ENCODE peak calls at places on chromosomes 6 and 20, in ten cellular contexts. E, V, M, U, Y, H, G, B, F and I are unnamed samples.

GRCh38 chr6:157059781-157060180 is 263.5 kb downstream of the TMEM242 start:
- DNase-seq in E (no peak), V (no peak), M (peak), U (no peak), Y (peak), H (no peak), G (no peak), B (no peak), F (no peak), I (no peak)

GRCh38 chr20:62685781-62686555 is 22.7 kb upstream of the NTSR1 start:
- DNase-seq in E (peak), V (no peak), M (no peak), U (no peak), Y (no peak), H (peak), G (no peak), B (no peak), F (no peak), I (peak)

GRCh38 chr6:49906511-49906910 is 40.2 kb upstream of the CRISP1 start:
- DNase-seq in E (no peak), V (no peak), M (no peak), U (no peak), Y (no peak), H (no peak), G (no peak), B (no peak), F (no peak), I (no peak)

GRCh38 chr6:113630365-113630737 is 226.8 kb upstream of the MARCKS start:
- DNase-seq in E (no peak), V (no peak), M (peak), U (no peak), Y (no peak), H (peak), G (no peak), B (no peak), F (no peak), I (no peak)

GRCh38 chr20:6665161-6665560 is 102.3 kb upstream of the BMP2 start:
- DNase-seq in E (no peak), V (no peak), M (no peak), U (no peak), Y (no peak), H (no peak), G (no peak), B (no peak), F (no peak), I (no peak)

GRCh38 chr20:34375977-34376430 is 12.9 kb downstream of the ITCH start:
- DNase-seq in E (peak), V (no peak), M (no peak), U (no peak), Y (no peak), H (no peak), G (no peak), B (no peak), F (no peak), I (no peak)

GRCh38 chr6:11975353-11975977 is 36.6 kb upstream of the HIVEP1 start:
- DNase-seq in E (no peak), V (no peak), M (no peak), U (no peak), Y (no peak), H (peak), G (no peak), B (no peak), F (no peak), I (peak)

GRCh38 chr6:44473393-44473792 is 85.9 kb downstream of the CDC5L start:
- DNase-seq in E (no peak), V (no peak), M (no peak), U (no peak), Y (no peak), H (no peak), G (no peak), B (no peak), F (no peak), I (no peak)

GRCh38 chr20:38043512-38044300 is 10.2 kb downstream of the RPRD1B start:
- DNase-seq in E (peak), V (no peak), M (peak), U (peak), Y (no peak), H (no peak), G (no peak), B (no peak), F (no peak), I (no peak)

GRCh38 chr6:17200395-17200794 is 80.8 kb upstream of the RBM24 start:
- DNase-seq in E (peak), V (peak), M (no peak), U (no peak), Y (no peak), H (no peak), G (no peak), B (no peak), F (no peak), I (no peak)

GRCh38 chr6:88492824-88493223 is 326.7 kb upstream of the CNR1 start:
- DNase-seq in E (peak), V (no peak), M (peak), U (peak), Y (no peak), H (no peak), G (peak), B (no peak), F (no peak), I (no peak)

GRCh38 chr6:2478200-2478599 is 232.8 kb upstream of the GMDS start:
- DNase-seq in E (no peak), V (no peak), M (peak), U (peak), Y (no peak), H (no peak), G (no peak), B (no peak), F (no peak), I (no peak)

GRCh38 chr6:34484899-34485298 is 19.0 kb downstream of the PACSIN1 start:
- DNase-seq in E (peak), V (no peak), M (no peak), U (no peak), Y (no peak), H (peak), G (peak), B (no peak), F (no peak), I (no peak)

GRCh38 chr6:106747139-106747538 is 117.8 kb downstream of the QRSL1 start:
- DNase-seq in E (no peak), V (no peak), M (no peak), U (no peak), Y (no peak), H (no peak), G (no peak), B (no peak), F (no peak), I (no peak)

GRCh38 chr20:62043131-62043914 is 22.4 kb downstream of the TAF4 start:
- DNase-seq in E (no peak), V (no peak), M (no peak), U (no peak), Y (no peak), H (no peak), G (no peak), B (no peak), F (peak), I (no peak)

GRCh38 chr6:164763788-164764187 is 545.6 kb downstream of the C6orf118 start:
- DNase-seq in E (no peak), V (no peak), M (peak), U (no peak), Y (no peak), H (no peak), G (no peak), B (no peak), F (no peak), I (no peak)

GRCh38 chr6:157462956-157463742 is 82.2 kb downstream of the ZDHHC14 start:
- DNase-seq in E (no peak), V (no peak), M (no peak), U (no peak), Y (no peak), H (no peak), G (no peak), B (no peak), F (no peak), I (no peak)

GRCh38 chr6:158143700-158144099 is 24.4 kb downstream of the SERAC1 start:
- DNase-seq in E (no peak), V (no peak), M (no peak), U (no peak), Y (no peak), H (peak), G (no peak), B (no peak), F (no peak), I (no peak)

DNA sequence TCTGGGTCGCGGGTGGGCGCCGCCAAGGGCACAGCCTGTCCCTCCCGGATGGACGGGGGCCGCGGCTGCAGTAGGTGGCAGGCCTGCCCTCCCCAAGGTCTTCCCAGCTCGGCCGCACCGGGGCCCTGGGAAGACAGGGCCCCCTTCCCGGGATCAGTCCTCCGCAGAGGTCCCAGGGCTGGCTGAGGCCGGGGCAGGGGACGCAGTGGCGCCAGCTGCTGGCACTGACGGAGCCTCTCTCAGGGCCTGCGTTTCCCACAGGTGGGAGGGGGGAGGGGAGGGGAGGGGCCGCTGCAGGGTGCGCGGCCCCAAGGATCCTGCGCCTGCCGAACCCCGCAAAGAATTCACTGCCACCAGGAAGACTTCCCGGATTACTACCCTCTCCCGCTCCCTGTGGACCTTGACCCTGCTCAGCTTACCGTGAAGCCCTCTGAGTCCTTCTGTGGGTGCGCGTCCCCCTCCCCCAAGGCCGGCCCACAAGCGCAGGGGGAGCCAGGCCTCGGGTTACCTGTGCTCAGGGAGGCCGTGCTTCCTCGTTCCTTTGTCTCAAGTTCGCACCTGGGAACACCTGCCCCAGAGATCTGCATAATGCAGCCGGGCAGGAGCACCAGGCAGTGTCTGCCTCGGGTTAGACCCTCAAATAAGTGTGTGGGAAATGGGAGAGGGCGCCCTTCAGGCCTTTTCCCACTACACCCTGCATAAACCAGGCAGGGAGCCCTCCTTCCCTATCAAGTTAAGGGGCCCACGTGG is 5.1 kb downstream of the LZTS3 start:
- DNase-seq in E (peak), V (no peak), M (no peak), U (no peak), Y (no peak), H (no peak), G (no peak), B (peak), F (no peak), I (no peak)
- TF ChIP-seq CTCF in E (peak), V (no peak), M (no peak), U (no peak), Y (no peak), H (no peak), G (no peak), B (peak), F (no peak), I (no peak)

GRCh38 chr6:137942736-137943135 is 75.7 kb downstream of the TNFAIP3 start:
- DNase-seq in E (no peak), V (no peak), M (no peak), U (no peak), Y (no peak), H (no peak), G (no peak), B (no peak), F (no peak), I (no peak)

GRCh38 chr6:137950581-137950980 is 83.5 kb downstream of the TNFAIP3 start:
- DNase-seq in E (no peak), V (no peak), M (no peak), U (no peak), Y (no peak), H (no peak), G (no peak), B (no peak), F (no peak), I (no peak)

GRCh38 chr6:137949686-137950390 is 82.8 kb downstream of the TNFAIP3 start:
- DNase-seq in E (no peak), V (no peak), M (no peak), U (no peak), Y (no peak), H (no peak), G (no peak), B (no peak), F (no peak), I (no peak)

GRCh38 chr6:137945149-137945498 is 78.1 kb downstream of the TNFAIP3 start:
- DNase-seq in E (no peak), V (no peak), M (no peak), U (no peak), Y (no peak), H (no peak), G (no peak), B (no peak), F (no peak), I (no peak)
- TF ChIP-seq CTCF in E (no peak), V (no peak), M (no peak), U (no peak), Y (no peak), H (no peak), G (no peak), B (no peak), F (no peak), I (peak)

GRCh38 chr6:141675957-141676356 is 456.8 kb upstream of the GJE1 start:
- DNase-seq in E (no peak), V (no peak), M (peak), U (peak), Y (no peak), H (no peak), G (peak), B (no peak), F (no peak), I (no peak)
- TF ChIP-seq CTCF in E (peak), V (peak), M (no peak), U (peak), Y (no peak), H (no peak), G (peak), B (no peak), F (no peak), I (no peak)

DNA sequence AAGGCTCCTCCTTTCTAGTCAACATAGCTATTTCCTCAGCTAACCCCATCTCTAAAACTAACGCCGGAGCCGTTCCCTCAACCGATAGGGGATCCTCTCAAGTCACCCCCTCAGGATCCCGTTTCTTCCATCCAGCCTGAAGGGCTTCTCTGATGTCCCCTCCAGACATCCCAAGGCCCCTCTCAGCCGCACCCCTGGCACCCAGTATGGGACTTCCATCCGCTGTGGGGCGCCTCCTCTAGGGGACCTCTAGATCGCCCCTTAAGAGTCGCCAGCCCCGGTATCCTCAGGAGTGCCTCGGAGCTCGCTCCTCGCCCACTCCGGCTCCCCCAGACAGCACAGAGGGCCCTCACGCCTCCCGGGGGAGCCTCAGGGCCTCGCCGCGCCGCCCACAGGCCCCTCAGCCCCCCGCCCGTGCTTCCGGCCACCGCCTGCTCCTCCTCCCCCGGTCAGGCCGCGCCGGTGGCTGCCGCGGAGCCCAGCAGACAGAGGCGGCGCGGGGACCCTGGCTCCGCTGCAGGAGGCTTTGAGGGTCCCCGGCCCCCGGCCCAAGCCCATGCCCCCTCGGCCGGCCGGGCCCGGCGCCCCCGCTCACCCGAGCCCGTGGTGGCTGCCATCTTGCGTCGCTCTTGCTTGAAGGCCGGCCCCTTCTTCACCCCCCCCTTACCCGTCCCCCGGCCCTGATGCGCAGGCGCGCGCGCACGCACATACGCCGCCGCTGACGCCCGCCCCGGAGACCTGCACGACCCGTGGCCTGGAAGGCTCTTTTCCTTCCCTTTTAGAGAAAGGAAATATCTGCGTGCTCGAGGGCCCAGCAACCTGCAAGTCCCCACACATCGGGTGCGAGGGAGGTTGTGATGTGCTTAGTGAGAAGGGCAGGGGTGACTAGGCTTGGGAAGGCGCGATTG is at the start of gene UBE2V1:
- DNase-seq in E (peak), V (peak), M (peak), U (peak), Y (peak), H (peak), G (peak), B (peak), F (peak), I (peak)
- TF ChIP-seq CTCF in E (peak), V (peak), M (peak), U (peak), Y (peak), H (no peak), G (no peak), B (peak), F (peak), I (peak)

GRCh38 chr6:79586548-79586947 is 44.6 kb upstream of the SH3BGRL2 start:
- DNase-seq in E (peak), V (no peak), M (no peak), U (peak), Y (no peak), H (peak), G (peak), B (no peak), F (no peak), I (no peak)
- TF ChIP-seq CTCF in E (peak), V (peak), M (peak), U (peak), Y (peak), H (peak), G (no peak), B (peak), F (no peak), I (peak)

GRCh38 chr6:7723041-7723447 is 2.9 kb upstream of the BMP6 start:
- DNase-seq in E (peak), V (peak), M (peak), U (peak), Y (peak), H (no peak), G (peak), B (peak), F (peak), I (peak)
- TF ChIP-seq CTCF in E (peak), V (peak), M (peak), U (peak), Y (peak), H (peak), G (peak), B (peak), F (peak), I (peak)

DNA sequence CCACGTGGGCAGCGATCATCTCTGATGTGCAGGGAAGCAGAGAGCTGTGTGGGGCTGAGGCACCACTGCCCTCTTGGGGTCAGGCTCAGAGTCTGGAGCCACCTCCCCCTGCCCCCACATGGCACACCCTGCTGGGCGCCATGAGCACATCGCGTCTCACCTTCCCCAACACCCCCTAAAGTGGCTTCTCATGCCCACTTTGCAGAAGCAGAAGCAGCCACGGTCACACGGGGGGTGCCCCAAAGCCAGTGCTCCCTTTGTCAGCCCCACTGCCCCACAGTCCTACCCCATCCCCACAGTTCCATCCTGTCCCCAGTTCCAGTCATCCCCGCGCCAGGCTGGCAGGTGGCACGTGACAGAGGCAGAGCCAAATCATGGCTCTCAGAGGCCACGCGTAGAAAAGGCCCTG is 19.5 kb downstream of the SDCBP2 start:
- DNase-seq in E (no peak), V (no peak), M (no peak), U (no peak), Y (no peak), H (no peak), G (no peak), B (no peak), F (no peak), I (no peak)
- TF ChIP-seq CTCF in E (no peak), V (no peak), M (no peak), U (no peak), Y (no peak), H (no peak), G (no peak), B (no peak), F (no peak), I (no peak)

GRCh38 chr20:41175201-41175651 is 37.9 kb downstream of the PLCG1 start:
- DNase-seq in E (no peak), V (no peak), M (no peak), U (no peak), Y (peak), H (no peak), G (no peak), B (peak), F (no peak), I (no peak)

GRCh38 chr20:41174782-41175181 is 37.4 kb downstream of the PLCG1 start:
- DNase-seq in E (no peak), V (no peak), M (peak), U (no peak), Y (peak), H (no peak), G (no peak), B (no peak), F (no peak), I (no peak)

GRCh38 chr20:41176711-41177552 is 39.6 kb downstream of the PLCG1 start:
- DNase-seq in E (no peak), V (no peak), M (no peak), U (no peak), Y (peak), H (no peak), G (no peak), B (no peak), F (no peak), I (no peak)

GRCh38 chr20:41174373-41174772 is 37.0 kb downstream of the PLCG1 start:
- DNase-seq in E (no peak), V (no peak), M (no peak), U (no peak), Y (no peak), H (no peak), G (no peak), B (no peak), F (no peak), I (no peak)

GRCh38 chr20:41175727-41176330 is 38.5 kb downstream of the PLCG1 start:
- DNase-seq in E (no peak), V (no peak), M (no peak), U (no peak), Y (peak), H (no peak), G (no peak), B (peak), F (no peak), I (no peak)
- TF ChIP-seq CTCF in E (no peak), V (no peak), M (no peak), U (no peak), Y (no peak), H (no peak), G (no peak), B (no peak), F (no peak), I (no peak)

DNA sequence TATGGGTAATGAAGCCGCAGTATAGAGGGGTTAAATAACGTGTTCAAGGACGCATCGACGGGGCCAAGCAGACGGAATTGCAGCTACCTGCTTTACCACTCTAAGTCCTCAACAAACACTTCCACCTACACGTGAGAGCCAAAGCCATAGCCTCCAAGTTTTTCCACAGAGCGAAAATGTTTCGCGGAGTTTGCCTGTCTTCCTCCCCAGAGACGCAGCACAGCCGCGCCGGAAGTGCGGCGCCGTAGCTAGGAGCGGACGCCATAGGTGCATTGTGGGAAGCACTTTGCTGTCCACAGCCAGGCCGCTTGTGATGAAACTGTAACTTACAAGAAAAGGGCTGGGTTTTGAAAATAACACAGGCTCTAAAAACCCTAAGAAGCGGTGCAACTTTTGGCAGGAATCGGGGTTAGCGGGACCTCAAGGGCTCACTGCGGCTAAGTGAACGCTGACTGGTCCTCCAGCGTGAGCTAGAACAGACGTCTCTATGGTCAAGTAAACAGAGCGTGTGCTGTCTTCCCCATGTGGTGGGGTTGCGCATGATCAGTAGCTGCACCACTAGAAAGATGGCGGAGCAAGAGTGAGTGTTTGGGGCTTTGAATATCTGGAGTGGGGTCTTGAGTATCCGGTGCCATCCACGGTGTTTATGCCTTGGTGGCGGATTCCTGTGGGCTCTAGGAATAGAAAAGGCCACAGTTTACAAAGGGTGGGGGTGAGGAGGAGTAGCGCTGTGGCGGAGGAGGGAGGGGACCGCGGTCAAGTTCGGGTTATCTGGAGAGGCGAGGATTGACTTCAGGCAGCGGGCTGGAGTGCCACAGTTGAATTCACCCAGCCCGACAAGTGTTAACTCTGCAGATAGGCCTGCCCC is at the start of gene RPL7L1:
- DNase-seq in E (peak), V (peak), M (peak), U (peak), Y (peak), H (peak), G (peak), B (peak), F (peak), I (peak)
- TF ChIP-seq CTCF in E (no peak), V (peak), M (no peak), U (no peak), Y (peak), H (no peak), G (no peak), B (peak), F (no peak), I (no peak)